ENCODE peak calls at places on chromosomes 3 and 15, in five cellular contexts. One of them, this sample, is unnamed.

GRCh38 chr15:57668074-57668473 is 38.4 kb upstream of the POLR2M start:
- DNase-seq in stomach: no peak
- DNase-seq in GM06990: no peak
- DNase-seq in natural killer cell: no peak
- DNase-seq in foreskin fibroblast: no peak
- DNase-seq in this sample: no peak

GRCh38 chr3:122103821-122104514 is 48.8 kb downstream of the CD86 start:
- DNase-seq in stomach: no peak
- DNase-seq in GM06990: no peak
- DNase-seq in natural killer cell: no peak
- DNase-seq in foreskin fibroblast: no peak
- DNase-seq in this sample: peak; percentile 72

GRCh38 chr15:73867426-73867825 is 5.9 kb upstream of the TBC1D21 start:
- DNase-seq in stomach: no peak
- DNase-seq in GM06990: no peak
- DNase-seq in natural killer cell: no peak
- DNase-seq in foreskin fibroblast: no peak
- DNase-seq in this sample: no peak

GRCh38 chr15:58332676-58333400 is 99.0 kb upstream of the LIPC start:
- DNase-seq in stomach: no peak
- DNase-seq in GM06990: no peak
- DNase-seq in natural killer cell: no peak
- DNase-seq in foreskin fibroblast: peak; percentile 68
- DNase-seq in this sample: peak; percentile 44

GRCh38 chr15:65362491-65362890 is 15.3 kb downstream of the IGDCC3 start:
- DNase-seq in stomach: no peak
- DNase-seq in GM06990: no peak
- DNase-seq in natural killer cell: no peak
- DNase-seq in foreskin fibroblast: no peak
- DNase-seq in this sample: no peak

GRCh38 chr3:186617038-186617934 is 4.4 kb downstream of the AHSG start:
- DNase-seq in stomach: peak; percentile 91
- DNase-seq in GM06990: peak; percentile 71
- DNase-seq in natural killer cell: peak; percentile 65
- DNase-seq in foreskin fibroblast: peak; percentile 98
- DNase-seq in this sample: peak; percentile 93

GRCh38 chr3:197428117-197428761 is 127.5 kb downstream of the BDH1 start:
- DNase-seq in stomach: peak; percentile 65
- DNase-seq in GM06990: peak; percentile 15
- DNase-seq in natural killer cell: no peak
- DNase-seq in foreskin fibroblast: peak; percentile 38
- DNase-seq in this sample: peak; percentile 10

GRCh38 chr3:53545365-53546031 is 51.1 kb downstream of the CACNA1D start:
- DNase-seq in stomach: no peak
- DNase-seq in GM06990: no peak
- DNase-seq in natural killer cell: no peak
- DNase-seq in foreskin fibroblast: no peak
- DNase-seq in this sample: no peak

GRCh38 chr3:113968986-113969385 is 21.2 kb downstream of the ZDHHC23 start:
- DNase-seq in stomach: no peak
- DNase-seq in GM06990: no peak
- DNase-seq in natural killer cell: no peak
- DNase-seq in foreskin fibroblast: peak; percentile 35
- DNase-seq in this sample: no peak

GRCh38 chr3:100274361-100274760 is 13.6 kb downstream of the TBC1D23 start:
- DNase-seq in stomach: no peak
- DNase-seq in GM06990: no peak
- DNase-seq in natural killer cell: no peak
- DNase-seq in foreskin fibroblast: no peak
- DNase-seq in this sample: no peak

GRCh38 chr3:141116791-141117190 is 65.6 kb downstream of the SPSB4 start:
- DNase-seq in stomach: no peak
- DNase-seq in GM06990: no peak
- DNase-seq in natural killer cell: no peak
- DNase-seq in foreskin fibroblast: no peak
- DNase-seq in this sample: no peak

GRCh38 chr3:120678331-120678845 is 3.7 kb downstream of the HGD start:
- DNase-seq in stomach: peak; percentile 86
- DNase-seq in GM06990: no peak
- DNase-seq in natural killer cell: no peak
- DNase-seq in foreskin fibroblast: peak; percentile 70
- DNase-seq in this sample: peak; percentile 23

GRCh38 chr3:43180027-43180426 is 74.1 kb upstream of the POMGNT2 start:
- DNase-seq in stomach: no peak
- DNase-seq in GM06990: no peak
- DNase-seq in natural killer cell: peak; percentile 37
- DNase-seq in foreskin fibroblast: peak; percentile 95
- DNase-seq in this sample: peak; percentile 65

GRCh38 chr3:64896173-64896925 is 208.5 kb upstream of the ADAMTS9 start:
- DNase-seq in stomach: no peak
- DNase-seq in GM06990: no peak
- DNase-seq in natural killer cell: no peak
- DNase-seq in foreskin fibroblast: no peak
- DNase-seq in this sample: no peak

GRCh38 chr3:126390201-126390600 is 4.5 kb upstream of the CFAP100 start:
- DNase-seq in stomach: peak; percentile 19
- DNase-seq in GM06990: no peak
- DNase-seq in natural killer cell: no peak
- DNase-seq in foreskin fibroblast: no peak
- DNase-seq in this sample: no peak

GRCh38 chr3:124429129-124429815 is 301.0 kb upstream of the UMPS start:
- DNase-seq in stomach: no peak
- DNase-seq in GM06990: no peak
- DNase-seq in natural killer cell: no peak
- DNase-seq in foreskin fibroblast: peak; percentile 34
- DNase-seq in this sample: no peak

GRCh38 chr15:100762289-100762688 is 117.3 kb upstream of the ALDH1A3 start:
- DNase-seq in stomach: no peak
- DNase-seq in GM06990: no peak
- DNase-seq in natural killer cell: no peak
- DNase-seq in foreskin fibroblast: no peak
- DNase-seq in this sample: no peak

GRCh38 chr3:42024578-42025387 is 62.9 kb upstream of the ULK4 start:
- DNase-seq in stomach: no peak
- DNase-seq in GM06990: no peak
- DNase-seq in natural killer cell: no peak
- DNase-seq in foreskin fibroblast: no peak
- DNase-seq in this sample: no peak

GRCh38 chr15:96330450-96331140 is at the start of gene NR2F2:
- DNase-seq in stomach: peak; percentile 98
- DNase-seq in GM06990: peak; percentile 89
- DNase-seq in natural killer cell: peak; percentile 64
- DNase-seq in foreskin fibroblast: peak; percentile 100
- DNase-seq in this sample: peak; percentile 89

GRCh38 chr15:75598361-75598760 is 19.2 kb upstream of the PTPN9 start:
- DNase-seq in stomach: no peak
- DNase-seq in GM06990: no peak
- DNase-seq in natural killer cell: no peak
- DNase-seq in foreskin fibroblast: no peak
- DNase-seq in this sample: no peak

GRCh38 chr15:34582461-34583357 is 742 bp downstream of the GOLGA8B start:
- DNase-seq in stomach: peak; percentile 45
- DNase-seq in GM06990: peak; percentile 65
- DNase-seq in natural killer cell: peak; percentile 23
- DNase-seq in foreskin fibroblast: peak; percentile 30
- DNase-seq in this sample: peak; percentile 63

GRCh38 chr3:18062289-18063025 is 320.0 kb upstream of the TBC1D5 start:
- DNase-seq in stomach: no peak
- DNase-seq in GM06990: no peak
- DNase-seq in natural killer cell: no peak
- DNase-seq in foreskin fibroblast: peak; percentile 45
- DNase-seq in this sample: no peak

GRCh38 chr3:71356272-71356671 is 227.3 kb downstream of the FOXP1 start:
- DNase-seq in stomach: no peak
- DNase-seq in GM06990: no peak
- DNase-seq in natural killer cell: no peak
- DNase-seq in foreskin fibroblast: no peak
- DNase-seq in this sample: no peak

DNA sequence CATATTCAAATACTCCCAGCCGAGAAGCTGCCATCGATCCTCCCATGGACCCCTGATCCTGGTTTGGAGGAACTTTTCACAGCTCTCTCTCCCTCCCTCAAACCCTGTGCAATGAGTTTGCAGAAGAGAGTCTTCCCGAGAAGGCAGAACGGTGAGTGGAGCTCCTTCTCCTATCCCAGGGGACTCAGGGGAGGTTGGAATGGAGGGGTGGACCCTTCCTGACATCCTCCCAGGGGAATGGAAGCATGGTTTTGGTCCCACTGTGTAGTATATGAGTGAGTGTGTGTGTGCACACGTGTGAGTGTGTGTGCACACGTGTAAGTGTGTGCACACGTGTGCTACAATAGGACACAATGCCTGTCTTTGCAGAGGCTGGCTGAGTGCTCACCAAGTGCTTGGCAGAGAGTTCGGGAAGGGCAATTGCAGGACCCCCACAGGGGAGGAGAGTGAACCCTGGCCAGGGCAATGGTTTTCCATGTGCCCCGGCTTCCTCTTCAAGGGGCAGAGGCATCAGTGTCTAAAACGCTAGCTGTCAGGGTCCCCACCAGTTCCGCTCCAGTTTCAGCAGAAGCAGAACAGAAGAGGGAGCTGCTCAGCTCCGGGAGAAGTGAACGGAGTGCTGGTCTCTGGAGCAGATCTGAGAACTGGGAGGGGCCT is 13.8 kb upstream of the IL16 start:
- DNase-seq in stomach: no peak
- DNase-seq in GM06990: no peak
- DNase-seq in natural killer cell: no peak
- DNase-seq in foreskin fibroblast: no peak
- DNase-seq in this sample: no peak
- TF ChIP-seq CTCF in stomach: no peak
- TF ChIP-seq CTCF in GM06990: no peak
- TF ChIP-seq CTCF in natural killer cell: no peak
- TF ChIP-seq CTCF in foreskin fibroblast: no peak
- TF ChIP-seq CTCF in this sample: no peak

DNA sequence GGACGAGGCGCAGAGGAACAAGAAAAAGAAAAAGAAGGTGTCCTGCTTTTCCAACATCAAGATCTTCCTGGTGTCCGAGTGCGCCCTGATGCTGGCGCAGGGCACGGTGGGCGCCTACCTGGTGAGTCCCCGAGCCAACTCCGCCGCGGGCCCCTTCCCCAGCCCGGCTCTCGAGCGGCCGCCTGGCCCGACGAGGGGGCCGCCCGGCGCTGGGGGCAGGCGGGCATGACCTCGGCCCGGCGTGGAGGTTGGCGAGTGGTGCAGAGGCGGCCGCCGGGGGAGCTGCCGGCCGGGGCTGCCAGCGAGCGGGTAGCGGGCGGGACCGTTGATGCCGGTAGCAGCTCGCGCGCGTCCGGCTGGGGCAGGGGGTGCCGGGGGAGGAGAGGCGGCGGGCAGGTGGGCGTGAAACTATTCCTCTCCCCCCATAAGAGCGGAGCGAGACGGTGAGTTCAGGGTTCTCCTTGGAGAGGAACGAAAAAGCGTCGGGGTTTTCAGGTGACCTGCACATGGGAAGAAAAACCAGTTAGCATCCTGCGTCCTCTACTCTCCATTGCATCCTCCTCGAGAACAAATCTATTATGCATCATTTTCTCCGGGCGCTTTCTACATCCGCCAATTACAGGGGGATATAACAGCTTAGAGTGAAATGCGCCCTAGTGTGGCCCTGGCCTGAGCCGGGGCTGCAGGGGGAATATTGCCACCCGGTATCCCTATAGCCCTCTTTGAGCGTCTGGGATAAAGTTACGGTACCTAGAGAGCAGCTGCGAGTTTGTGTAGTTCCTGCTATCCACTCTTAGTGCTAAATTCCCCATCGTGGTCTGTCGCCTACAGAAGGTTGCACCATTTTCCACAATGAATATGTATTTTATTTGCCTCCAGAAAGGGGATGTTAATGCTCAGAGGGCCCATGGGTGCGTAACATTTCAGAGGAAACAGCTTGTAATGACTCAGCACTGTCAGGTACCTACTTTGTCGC is 748 bp downstream of the SLCO3A1 start:
- DNase-seq in stomach: peak; percentile 42
- DNase-seq in GM06990: no peak
- DNase-seq in natural killer cell: peak; percentile 55
- DNase-seq in foreskin fibroblast: peak; percentile 2
- DNase-seq in this sample: no peak
- TF ChIP-seq CTCF in stomach: no peak
- TF ChIP-seq CTCF in GM06990: no peak
- TF ChIP-seq CTCF in natural killer cell: no peak
- TF ChIP-seq CTCF in foreskin fibroblast: no peak
- TF ChIP-seq CTCF in this sample: no peak

DNA sequence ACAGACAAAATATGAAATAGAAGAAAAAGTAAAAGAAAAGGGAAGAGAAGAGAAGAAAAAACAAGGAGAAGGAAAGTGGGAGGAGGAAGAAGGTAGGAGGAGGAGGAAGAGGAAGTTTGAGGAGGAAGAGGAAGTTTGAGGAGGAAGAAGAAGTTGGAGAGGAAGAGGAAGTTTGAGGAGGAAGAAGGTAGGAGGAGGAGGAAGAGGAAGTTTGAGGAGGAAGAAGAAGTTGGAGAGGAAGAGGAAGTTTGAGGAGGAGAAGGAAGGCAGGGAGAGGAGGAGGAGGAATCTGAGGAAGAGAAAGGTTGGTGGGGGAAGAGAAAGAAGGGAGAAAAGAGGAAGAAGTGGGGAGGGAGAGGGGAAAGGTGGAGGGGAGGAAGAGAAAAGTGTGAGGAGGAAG is 169.2 kb upstream of the RORA start:
- DNase-seq in stomach: no peak
- DNase-seq in GM06990: no peak
- DNase-seq in natural killer cell: no peak
- DNase-seq in foreskin fibroblast: no peak
- DNase-seq in this sample: no peak
- TF ChIP-seq CTCF in stomach: no peak
- TF ChIP-seq CTCF in GM06990: no peak
- TF ChIP-seq CTCF in natural killer cell: no peak
- TF ChIP-seq CTCF in foreskin fibroblast: no peak
- TF ChIP-seq CTCF in this sample: no peak

GRCh38 chr15:70274255-70274654 is 176.5 kb upstream of the TLE3 start:
- DNase-seq in stomach: no peak
- DNase-seq in GM06990: no peak
- DNase-seq in natural killer cell: no peak
- DNase-seq in foreskin fibroblast: no peak
- DNase-seq in this sample: no peak

GRCh38 chr15:70273808-70274207 is 176.1 kb upstream of the TLE3 start:
- DNase-seq in stomach: no peak
- DNase-seq in GM06990: no peak
- DNase-seq in natural killer cell: no peak
- DNase-seq in foreskin fibroblast: no peak
- DNase-seq in this sample: no peak

GRCh38 chr15:70276401-70276800 is 178.7 kb upstream of the TLE3 start:
- DNase-seq in stomach: no peak
- DNase-seq in GM06990: no peak
- DNase-seq in natural killer cell: no peak
- DNase-seq in foreskin fibroblast: no peak
- DNase-seq in this sample: no peak

GRCh38 chr15:70275461-70276138 is 177.9 kb upstream of the TLE3 start:
- DNase-seq in stomach: no peak
- DNase-seq in GM06990: no peak
- DNase-seq in natural killer cell: no peak
- DNase-seq in foreskin fibroblast: no peak
- DNase-seq in this sample: no peak

DNA sequence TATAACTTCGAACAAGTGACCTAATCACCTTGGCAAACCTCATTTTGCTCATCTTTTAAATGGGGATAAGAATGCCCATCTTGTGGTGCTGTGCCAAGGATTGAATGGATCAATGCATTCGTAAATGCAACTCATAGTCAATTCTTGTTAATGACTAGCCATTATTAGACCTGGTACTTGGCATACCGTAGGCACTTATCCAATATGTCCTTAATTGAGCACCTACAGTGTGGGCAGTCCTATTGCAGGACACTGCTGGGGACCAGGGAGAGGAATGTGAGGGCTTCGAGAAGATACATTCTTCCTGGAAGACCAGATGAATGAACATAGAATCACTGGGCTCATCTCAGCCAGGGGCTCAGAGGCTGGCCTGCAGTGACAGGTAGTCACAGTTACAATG is 177.2 kb upstream of the TLE3 start:
- DNase-seq in stomach: no peak
- DNase-seq in GM06990: no peak
- DNase-seq in natural killer cell: no peak
- DNase-seq in foreskin fibroblast: no peak
- DNase-seq in this sample: no peak
- TF ChIP-seq CTCF in stomach: no peak
- TF ChIP-seq CTCF in GM06990: no peak
- TF ChIP-seq CTCF in natural killer cell: no peak
- TF ChIP-seq CTCF in foreskin fibroblast: no peak
- TF ChIP-seq CTCF in this sample: no peak